ENCODE peak calls at places on chromosomes 4 and X, in ten cellular contexts. X is neural crest cell, A is nephron progenitor cell, I is choroid plexus epithelial cell, Z is left ventricle myocardium inferior, H is fibroblast of pulmonary artery, D is mammary epithelial cell, L is AG04449, P is tibial artery, Y is neural progenitor cell. M is an unnamed sample.

GRCh38 chr4:80192937-80193336 is 4.4 kb upstream of the PRDM8 start:
- DNase-seq in X (no peak), A (no peak), I (no peak), Z (no peak), H (peak), D (peak), L (peak), P (no peak), Y (no peak), M (peak)

GRCh38 chrX:37796805-37797204 is 16.9 kb downstream of the CYBB start:
- DNase-seq in X (no peak), A (no peak), I (no peak), Z (peak), H (no peak), D (no peak), L (no peak), P (peak), Y (no peak), M (no peak)

GRCh38 chr4:148074462-148074861 is 342.6 kb downstream of the ARHGAP10 start:
- DNase-seq in X (no peak), A (no peak), I (no peak), Z (no peak), H (no peak), D (no peak), L (no peak), P (no peak), Y (no peak), M (no peak)

GRCh38 chr4:78032929-78033328 is 24.2 kb upstream of the FRAS1 start:
- DNase-seq in X (no peak), A (no peak), I (no peak), Z (no peak), H (no peak), D (no peak), L (no peak), P (no peak), Y (no peak), M (no peak)

GRCh38 chr4:147354994-147355393 is 125.9 kb upstream of the EDNRA start:
- DNase-seq in X (no peak), A (no peak), I (no peak), Z (no peak), H (no peak), D (no peak), L (no peak), P (no peak), Y (no peak), M (no peak)

GRCh38 chrX:29948653-29949052 is 266.7 kb upstream of the MAGEB2 start:
- DNase-seq in X (no peak), A (no peak), I (peak), Z (no peak), H (peak), D (no peak), L (no peak), P (no peak), Y (no peak), M (peak)

GRCh38 chr4:117700111-117700892 is 334.0 kb upstream of the NDST3 start:
- DNase-seq in X (no peak), A (no peak), I (no peak), Z (no peak), H (no peak), D (peak), L (no peak), P (no peak), Y (no peak), M (no peak)

GRCh38 chr4:47668810-47669408 is 169.0 kb downstream of the CORIN start:
- DNase-seq in X (peak), A (peak), I (peak), Z (no peak), H (peak), D (peak), L (no peak), P (no peak), Y (peak), M (peak)

GRCh38 chr4:4341861-4342650 is 44.8 kb upstream of the NSG1 start:
- DNase-seq in X (no peak), A (no peak), I (no peak), Z (no peak), H (no peak), D (no peak), L (no peak), P (no peak), Y (no peak), M (no peak)

DNA sequence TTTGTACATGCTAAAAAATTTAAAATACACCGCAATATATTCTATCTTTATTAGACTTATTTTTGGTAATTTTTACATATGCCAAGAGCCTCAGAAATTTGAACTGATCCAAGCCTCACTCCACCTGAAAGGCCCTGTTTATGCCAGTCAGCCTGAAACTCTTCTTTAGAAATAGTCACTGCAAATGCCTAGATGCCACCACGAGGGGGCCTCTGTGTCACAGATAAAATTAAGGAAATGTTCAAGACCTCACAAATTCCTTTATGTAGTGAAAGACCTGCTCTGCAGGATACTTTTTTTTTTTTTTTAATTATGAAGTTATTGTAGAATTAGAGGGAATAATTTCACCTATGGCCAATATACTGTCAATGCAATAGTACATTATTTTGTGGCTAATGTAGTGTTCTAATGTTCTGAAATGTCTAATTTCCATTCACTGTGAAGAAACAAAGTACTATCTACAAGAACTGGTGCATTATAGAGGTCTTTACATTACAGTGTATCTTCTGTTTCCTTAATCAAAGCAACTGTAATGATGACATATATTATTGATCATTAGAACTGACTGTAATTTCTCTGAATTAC is 69.8 kb downstream of the DTHD1 start:
- DNase-seq in X (peak), A (peak), I (peak), Z (peak), H (peak), D (peak), L (no peak), P (peak), Y (peak), M (peak)
- TF ChIP-seq CTCF in X (peak), A (peak), I (peak), Z (peak), H (peak), D (peak), L (no peak), P (peak), Y (peak), M (peak)

DNA sequence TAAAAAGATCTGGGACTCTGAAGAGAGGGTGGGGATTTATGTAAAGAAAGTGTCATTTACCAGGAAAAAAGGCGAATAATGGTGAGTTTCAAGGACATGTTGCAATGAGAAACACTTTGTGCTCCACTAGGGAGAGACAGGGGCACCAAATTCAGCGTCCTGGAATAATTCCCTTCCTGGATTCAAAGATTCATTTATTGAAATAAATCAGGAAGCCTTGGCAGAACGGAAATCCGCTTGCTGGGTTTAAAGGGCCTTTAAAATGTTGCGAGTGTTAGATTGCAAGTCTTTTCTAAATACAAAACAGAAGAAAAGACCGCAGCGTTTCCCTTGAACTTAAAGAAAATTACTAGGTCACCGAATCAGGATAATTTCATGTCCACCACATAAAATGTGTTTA is 3.8 kb upstream of the ZIC3 start:
- DNase-seq in X (no peak), A (no peak), I (no peak), Z (no peak), H (no peak), D (no peak), L (no peak), P (no peak), Y (no peak), M (no peak)
- TF ChIP-seq CTCF in X (no peak), A (no peak), I (no peak), Z (no peak), H (no peak), D (no peak), L (no peak), P (no peak), Y (no peak), M (no peak)

GRCh38 chr4:39542633-39543393 is 15.6 kb upstream of the UGDH start:
- DNase-seq in X (no peak), A (no peak), I (no peak), Z (no peak), H (no peak), D (no peak), L (no peak), P (no peak), Y (no peak), M (no peak)

GRCh38 chr4:39548425-39549067 is 21.3 kb upstream of the UGDH start:
- DNase-seq in X (no peak), A (no peak), I (peak), Z (no peak), H (peak), D (no peak), L (peak), P (no peak), Y (no peak), M (no peak)

GRCh38 chr4:39539026-39539690 is 11.9 kb upstream of the UGDH start:
- DNase-seq in X (no peak), A (peak), I (peak), Z (no peak), H (no peak), D (no peak), L (no peak), P (no peak), Y (no peak), M (no peak)

GRCh38 chr4:39541987-39542632 is 14.9 kb upstream of the UGDH start:
- DNase-seq in X (no peak), A (no peak), I (peak), Z (no peak), H (no peak), D (no peak), L (no peak), P (no peak), Y (no peak), M (no peak)

GRCh38 chr4:39544580-39545315 is 17.5 kb upstream of the UGDH start:
- DNase-seq in X (no peak), A (no peak), I (no peak), Z (no peak), H (no peak), D (no peak), L (no peak), P (no peak), Y (no peak), M (no peak)
- TF ChIP-seq CTCF in X (no peak), A (no peak), I (no peak), Z (no peak), H (no peak), D (no peak), L (no peak), P (no peak), Y (no peak), M (no peak)

DNA sequence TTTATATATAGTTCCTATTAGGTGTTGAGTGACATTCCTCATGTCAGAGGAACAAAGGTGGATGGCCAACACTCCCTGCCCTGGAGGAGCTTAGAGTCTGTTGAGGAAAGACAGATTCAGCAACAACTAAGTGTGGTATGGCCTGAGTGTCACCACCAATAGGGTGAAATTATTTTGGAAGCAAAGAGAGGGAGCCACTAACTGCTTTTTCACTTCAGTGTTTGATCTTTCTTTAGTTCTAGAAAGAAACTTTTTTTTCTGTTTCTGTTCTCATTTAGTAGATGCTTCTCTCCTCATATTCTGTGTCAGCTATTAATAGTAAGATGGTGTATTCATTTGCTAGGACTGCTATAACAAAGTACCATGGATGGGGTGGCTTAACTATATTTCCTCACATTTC is 81.5 kb downstream of the ARX start:
- DNase-seq in X (no peak), A (no peak), I (no peak), Z (no peak), H (no peak), D (no peak), L (no peak), P (no peak), Y (no peak), M (no peak)
- TF ChIP-seq CTCF in X (no peak), A (no peak), I (no peak), Z (no peak), H (no peak), D (no peak), L (no peak), P (no peak), Y (no peak), M (no peak)

DNA sequence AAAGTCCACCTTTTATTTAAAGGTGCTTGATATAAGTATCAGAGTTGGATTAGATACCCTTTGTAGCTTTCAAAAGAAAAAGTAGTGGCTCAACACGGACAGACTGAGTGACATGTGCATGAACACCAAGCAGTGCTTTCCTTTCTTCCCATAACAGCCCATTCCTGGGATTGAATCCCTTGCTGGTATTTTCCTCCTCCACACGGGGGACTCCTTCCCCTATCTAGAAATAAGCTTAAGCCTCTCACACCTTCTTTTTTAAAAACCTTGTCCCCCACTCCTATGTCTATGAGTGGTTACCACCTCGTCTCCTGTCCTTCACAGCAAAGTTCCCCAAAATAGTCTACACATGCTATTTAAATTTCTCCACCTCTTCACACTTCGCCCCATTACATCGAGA is 5.1 kb downstream of the AP1S2 start:
- DNase-seq in X (no peak), A (no peak), I (peak), Z (no peak), H (peak), D (peak), L (no peak), P (no peak), Y (peak), M (peak)
- TF ChIP-seq CTCF in X (peak), A (no peak), I (peak), Z (peak), H (peak), D (peak), L (peak), P (peak), Y (peak), M (peak)

GRCh38 chrX:73267206-73267605 is 52.6 kb upstream of the NAP1L2 start:
- DNase-seq in X (no peak), A (no peak), I (no peak), Z (no peak), H (no peak), D (no peak), L (no peak), P (no peak), Y (no peak), M (no peak)

GRCh38 chrX:73266766-73267165 is 52.1 kb upstream of the NAP1L2 start:
- DNase-seq in X (no peak), A (no peak), I (no peak), Z (no peak), H (no peak), D (no peak), L (no peak), P (no peak), Y (no peak), M (no peak)

GRCh38 chrX:73267979-73268378 is 53.3 kb upstream of the NAP1L2 start:
- DNase-seq in X (no peak), A (no peak), I (no peak), Z (no peak), H (no peak), D (no peak), L (no peak), P (no peak), Y (no peak), M (no peak)

GRCh38 chrX:73268463-73268862 is 53.8 kb upstream of the NAP1L2 start:
- DNase-seq in X (no peak), A (no peak), I (no peak), Z (no peak), H (no peak), D (peak), L (no peak), P (no peak), Y (no peak), M (no peak)

GRCh38 chrX:73262991-73263390 is 48.3 kb upstream of the NAP1L2 start:
- DNase-seq in X (no peak), A (no peak), I (peak), Z (no peak), H (no peak), D (no peak), L (no peak), P (no peak), Y (peak), M (peak)
- TF ChIP-seq CTCF in X (peak), A (no peak), I (peak), Z (peak), H (no peak), D (peak), L (no peak), P (no peak), Y (peak), M (peak)